ENCODE peak calls at places on chromosomes 5 and 9, in nine cellular contexts. One of them, this sample, is unnamed.

GRCh38 chr5:147699496-147700088 is 82.9 kb downstream of the JAKMIP2 start:
- DNase-seq in stimulated activated CD4-positive, alpha-beta T cell treated with anti-CD3 and anti-CD28 coated beads, Interleukin-2, amount 100 ng/mL, for 48 hours: no peak
- DNase-seq in stomach: no peak
- DNase-seq in CD4-positive, alpha-beta T cell: no peak
- DNase-seq in NCI-H2029 treated with DMSO at 0.1 percent for 48 hours: no peak
- DNase-seq in HepG2: no peak
- DNase-seq in H1: no peak
- DNase-seq in substantia nigra: no peak
- DNase-seq in progenitor cell of endocrine pancreas: no peak
- DNase-seq in this sample: no peak

GRCh38 chr9:22079873-22080341 is 70.8 kb upstream of the CDKN2B start:
- DNase-seq in stimulated activated CD4-positive, alpha-beta T cell treated with anti-CD3 and anti-CD28 coated beads, Interleukin-2, amount 100 ng/mL, for 48 hours: peak; percentile 35
- DNase-seq in stomach: no peak
- DNase-seq in CD4-positive, alpha-beta T cell: peak; percentile 21
- DNase-seq in NCI-H2029 treated with DMSO at 0.1 percent for 48 hours: no peak
- DNase-seq in HepG2: no peak
- DNase-seq in H1: no peak
- DNase-seq in substantia nigra: no peak
- DNase-seq in progenitor cell of endocrine pancreas: no peak
- DNase-seq in this sample: no peak

GRCh38 chr5:11683666-11684065 is 220.6 kb downstream of the CTNND2 start:
- DNase-seq in stimulated activated CD4-positive, alpha-beta T cell treated with anti-CD3 and anti-CD28 coated beads, Interleukin-2, amount 100 ng/mL, for 48 hours: no peak
- DNase-seq in stomach: no peak
- DNase-seq in CD4-positive, alpha-beta T cell: no peak
- DNase-seq in NCI-H2029 treated with DMSO at 0.1 percent for 48 hours: no peak
- DNase-seq in HepG2: no peak
- DNase-seq in H1: no peak
- DNase-seq in substantia nigra: no peak
- DNase-seq in progenitor cell of endocrine pancreas: no peak
- DNase-seq in this sample: no peak

GRCh38 chr5:53364098-53364497 is 116.3 kb upstream of the FST start:
- DNase-seq in stimulated activated CD4-positive, alpha-beta T cell treated with anti-CD3 and anti-CD28 coated beads, Interleukin-2, amount 100 ng/mL, for 48 hours: no peak
- DNase-seq in stomach: no peak
- DNase-seq in CD4-positive, alpha-beta T cell: no peak
- DNase-seq in NCI-H2029 treated with DMSO at 0.1 percent for 48 hours: no peak
- DNase-seq in HepG2: no peak
- DNase-seq in H1: no peak
- DNase-seq in substantia nigra: no peak
- DNase-seq in progenitor cell of endocrine pancreas: no peak
- DNase-seq in this sample: no peak

GRCh38 chr5:39076757-39077475 is 2.7 kb upstream of the RICTOR start:
- DNase-seq in stimulated activated CD4-positive, alpha-beta T cell treated with anti-CD3 and anti-CD28 coated beads, Interleukin-2, amount 100 ng/mL, for 48 hours: no peak
- DNase-seq in stomach: no peak
- DNase-seq in CD4-positive, alpha-beta T cell: no peak
- DNase-seq in NCI-H2029 treated with DMSO at 0.1 percent for 48 hours: no peak
- DNase-seq in HepG2: no peak
- DNase-seq in H1: no peak
- DNase-seq in substantia nigra: no peak
- DNase-seq in progenitor cell of endocrine pancreas: no peak
- DNase-seq in this sample: no peak

GRCh38 chr5:83450183-83450839 is 21.2 kb upstream of the VCAN start:
- DNase-seq in stimulated activated CD4-positive, alpha-beta T cell treated with anti-CD3 and anti-CD28 coated beads, Interleukin-2, amount 100 ng/mL, for 48 hours: no peak
- DNase-seq in stomach: no peak
- DNase-seq in CD4-positive, alpha-beta T cell: no peak
- DNase-seq in NCI-H2029 treated with DMSO at 0.1 percent for 48 hours: no peak
- DNase-seq in HepG2: no peak
- DNase-seq in H1: no peak
- DNase-seq in substantia nigra: no peak
- DNase-seq in progenitor cell of endocrine pancreas: no peak
- DNase-seq in this sample: no peak

GRCh38 chr5:73989956-73990355 is 364.0 kb downstream of the ARHGEF28 start:
- DNase-seq in stimulated activated CD4-positive, alpha-beta T cell treated with anti-CD3 and anti-CD28 coated beads, Interleukin-2, amount 100 ng/mL, for 48 hours: no peak
- DNase-seq in stomach: no peak
- DNase-seq in CD4-positive, alpha-beta T cell: no peak
- DNase-seq in NCI-H2029 treated with DMSO at 0.1 percent for 48 hours: no peak
- DNase-seq in HepG2: no peak
- DNase-seq in H1: no peak
- DNase-seq in substantia nigra: no peak
- DNase-seq in progenitor cell of endocrine pancreas: no peak
- DNase-seq in this sample: no peak

GRCh38 chr5:112186401-112186990 is 232.6 kb downstream of the EPB41L4A start:
- DNase-seq in stimulated activated CD4-positive, alpha-beta T cell treated with anti-CD3 and anti-CD28 coated beads, Interleukin-2, amount 100 ng/mL, for 48 hours: no peak
- DNase-seq in stomach: no peak
- DNase-seq in CD4-positive, alpha-beta T cell: no peak
- DNase-seq in NCI-H2029 treated with DMSO at 0.1 percent for 48 hours: no peak
- DNase-seq in HepG2: peak; percentile 35
- DNase-seq in H1: no peak
- DNase-seq in substantia nigra: no peak
- DNase-seq in progenitor cell of endocrine pancreas: no peak
- DNase-seq in this sample: peak; percentile 1

GRCh38 chr5:141121563-141121962 is at the start of gene PCDHB4:
- DNase-seq in stimulated activated CD4-positive, alpha-beta T cell treated with anti-CD3 and anti-CD28 coated beads, Interleukin-2, amount 100 ng/mL, for 48 hours: no peak
- DNase-seq in stomach: no peak
- DNase-seq in CD4-positive, alpha-beta T cell: no peak
- DNase-seq in NCI-H2029 treated with DMSO at 0.1 percent for 48 hours: peak; percentile 37
- DNase-seq in HepG2: peak; percentile 5
- DNase-seq in H1: no peak
- DNase-seq in substantia nigra: no peak
- DNase-seq in progenitor cell of endocrine pancreas: no peak
- DNase-seq in this sample: no peak

GRCh38 chr5:68285857-68286611 is 70.5 kb downstream of the PIK3R1 start:
- DNase-seq in stimulated activated CD4-positive, alpha-beta T cell treated with anti-CD3 and anti-CD28 coated beads, Interleukin-2, amount 100 ng/mL, for 48 hours: no peak
- DNase-seq in stomach: no peak
- DNase-seq in CD4-positive, alpha-beta T cell: no peak
- DNase-seq in NCI-H2029 treated with DMSO at 0.1 percent for 48 hours: peak; percentile 65
- DNase-seq in HepG2: peak; percentile 40
- DNase-seq in H1: no peak
- DNase-seq in substantia nigra: no peak
- DNase-seq in progenitor cell of endocrine pancreas: no peak
- DNase-seq in this sample: peak; percentile 23

GRCh38 chr5:151104795-151105194 is 24.0 kb upstream of the TNIP1 start:
- DNase-seq in stimulated activated CD4-positive, alpha-beta T cell treated with anti-CD3 and anti-CD28 coated beads, Interleukin-2, amount 100 ng/mL, for 48 hours: no peak
- DNase-seq in stomach: no peak
- DNase-seq in CD4-positive, alpha-beta T cell: no peak
- DNase-seq in NCI-H2029 treated with DMSO at 0.1 percent for 48 hours: no peak
- DNase-seq in HepG2: peak; percentile 33
- DNase-seq in H1: no peak
- DNase-seq in substantia nigra: no peak
- DNase-seq in progenitor cell of endocrine pancreas: no peak
- DNase-seq in this sample: no peak

GRCh38 chr5:67165524-67166459 is 30.8 kb downstream of the CD180 start:
- DNase-seq in stimulated activated CD4-positive, alpha-beta T cell treated with anti-CD3 and anti-CD28 coated beads, Interleukin-2, amount 100 ng/mL, for 48 hours: peak; percentile 76
- DNase-seq in stomach: peak; percentile 89
- DNase-seq in CD4-positive, alpha-beta T cell: peak; percentile 80
- DNase-seq in NCI-H2029 treated with DMSO at 0.1 percent for 48 hours: peak; percentile 39
- DNase-seq in HepG2: no peak
- DNase-seq in H1: peak; percentile 89
- DNase-seq in substantia nigra: peak; percentile 83
- DNase-seq in progenitor cell of endocrine pancreas: peak; percentile 63
- DNase-seq in this sample: no peak

GRCh38 chr9:99040911-99041582 is 63.9 kb upstream of the TGFBR1 start:
- DNase-seq in stimulated activated CD4-positive, alpha-beta T cell treated with anti-CD3 and anti-CD28 coated beads, Interleukin-2, amount 100 ng/mL, for 48 hours: no peak
- DNase-seq in stomach: no peak
- DNase-seq in CD4-positive, alpha-beta T cell: no peak
- DNase-seq in NCI-H2029 treated with DMSO at 0.1 percent for 48 hours: no peak
- DNase-seq in HepG2: no peak
- DNase-seq in H1: no peak
- DNase-seq in substantia nigra: no peak
- DNase-seq in progenitor cell of endocrine pancreas: no peak
- DNase-seq in this sample: peak; percentile 21

GRCh38 chr9:18855636-18856035 is 177.4 kb downstream of the SAXO1 start:
- DNase-seq in stimulated activated CD4-positive, alpha-beta T cell treated with anti-CD3 and anti-CD28 coated beads, Interleukin-2, amount 100 ng/mL, for 48 hours: no peak
- DNase-seq in stomach: peak; percentile 82
- DNase-seq in CD4-positive, alpha-beta T cell: no peak
- DNase-seq in NCI-H2029 treated with DMSO at 0.1 percent for 48 hours: no peak
- DNase-seq in HepG2: no peak
- DNase-seq in H1: no peak
- DNase-seq in substantia nigra: no peak
- DNase-seq in progenitor cell of endocrine pancreas: no peak
- DNase-seq in this sample: no peak

GRCh38 chr5:90440644-90441043 is 31.1 kb upstream of the CETN3 start:
- DNase-seq in stimulated activated CD4-positive, alpha-beta T cell treated with anti-CD3 and anti-CD28 coated beads, Interleukin-2, amount 100 ng/mL, for 48 hours: no peak
- DNase-seq in stomach: no peak
- DNase-seq in CD4-positive, alpha-beta T cell: no peak
- DNase-seq in NCI-H2029 treated with DMSO at 0.1 percent for 48 hours: no peak
- DNase-seq in HepG2: no peak
- DNase-seq in H1: no peak
- DNase-seq in substantia nigra: no peak
- DNase-seq in progenitor cell of endocrine pancreas: no peak
- DNase-seq in this sample: no peak

GRCh38 chr5:143143973-143144372 is 259.5 kb downstream of the NR3C1 start:
- DNase-seq in stimulated activated CD4-positive, alpha-beta T cell treated with anti-CD3 and anti-CD28 coated beads, Interleukin-2, amount 100 ng/mL, for 48 hours: no peak
- DNase-seq in stomach: no peak
- DNase-seq in CD4-positive, alpha-beta T cell: no peak
- DNase-seq in NCI-H2029 treated with DMSO at 0.1 percent for 48 hours: no peak
- DNase-seq in HepG2: no peak
- DNase-seq in H1: no peak
- DNase-seq in substantia nigra: no peak
- DNase-seq in progenitor cell of endocrine pancreas: no peak
- DNase-seq in this sample: no peak

GRCh38 chr5:176446884-176447537 is 1.2 kb upstream of the FAF2 start:
- DNase-seq in stimulated activated CD4-positive, alpha-beta T cell treated with anti-CD3 and anti-CD28 coated beads, Interleukin-2, amount 100 ng/mL, for 48 hours: no peak
- DNase-seq in stomach: no peak
- DNase-seq in CD4-positive, alpha-beta T cell: no peak
- DNase-seq in NCI-H2029 treated with DMSO at 0.1 percent for 48 hours: no peak
- DNase-seq in HepG2: no peak
- DNase-seq in H1: no peak
- DNase-seq in substantia nigra: no peak
- DNase-seq in progenitor cell of endocrine pancreas: peak; percentile 14
- DNase-seq in this sample: no peak

GRCh38 chr9:108844856-108845255 is 10.9 kb downstream of the ACTL7B start:
- DNase-seq in stimulated activated CD4-positive, alpha-beta T cell treated with anti-CD3 and anti-CD28 coated beads, Interleukin-2, amount 100 ng/mL, for 48 hours: no peak
- DNase-seq in stomach: no peak
- DNase-seq in CD4-positive, alpha-beta T cell: no peak
- DNase-seq in NCI-H2029 treated with DMSO at 0.1 percent for 48 hours: no peak
- DNase-seq in HepG2: no peak
- DNase-seq in H1: no peak
- DNase-seq in substantia nigra: no peak
- DNase-seq in progenitor cell of endocrine pancreas: no peak
- DNase-seq in this sample: no peak

GRCh38 chr5:135596788-135597187 is 18.0 kb upstream of the CXCL14 start:
- DNase-seq in stimulated activated CD4-positive, alpha-beta T cell treated with anti-CD3 and anti-CD28 coated beads, Interleukin-2, amount 100 ng/mL, for 48 hours: no peak
- DNase-seq in stomach: no peak
- DNase-seq in CD4-positive, alpha-beta T cell: no peak
- DNase-seq in NCI-H2029 treated with DMSO at 0.1 percent for 48 hours: no peak
- DNase-seq in HepG2: no peak
- DNase-seq in H1: peak; percentile 8
- DNase-seq in substantia nigra: no peak
- DNase-seq in progenitor cell of endocrine pancreas: no peak
- DNase-seq in this sample: no peak

GRCh38 chr5:120808606-120809005 is 344.5 kb downstream of the PRR16 start:
- DNase-seq in stimulated activated CD4-positive, alpha-beta T cell treated with anti-CD3 and anti-CD28 coated beads, Interleukin-2, amount 100 ng/mL, for 48 hours: no peak
- DNase-seq in stomach: no peak
- DNase-seq in CD4-positive, alpha-beta T cell: no peak
- DNase-seq in NCI-H2029 treated with DMSO at 0.1 percent for 48 hours: no peak
- DNase-seq in HepG2: no peak
- DNase-seq in H1: no peak
- DNase-seq in substantia nigra: no peak
- DNase-seq in progenitor cell of endocrine pancreas: no peak
- DNase-seq in this sample: no peak

GRCh38 chr5:50709471-50709870 is 43.0 kb downstream of the PARP8 start:
- DNase-seq in stimulated activated CD4-positive, alpha-beta T cell treated with anti-CD3 and anti-CD28 coated beads, Interleukin-2, amount 100 ng/mL, for 48 hours: no peak
- DNase-seq in stomach: no peak
- DNase-seq in CD4-positive, alpha-beta T cell: no peak
- DNase-seq in NCI-H2029 treated with DMSO at 0.1 percent for 48 hours: no peak
- DNase-seq in HepG2: no peak
- DNase-seq in H1: no peak
- DNase-seq in substantia nigra: no peak
- DNase-seq in progenitor cell of endocrine pancreas: no peak
- DNase-seq in this sample: no peak

GRCh38 chr5:132262882-132263547 is 5.5 kb downstream of the PDLIM4 start:
- DNase-seq in stimulated activated CD4-positive, alpha-beta T cell treated with anti-CD3 and anti-CD28 coated beads, Interleukin-2, amount 100 ng/mL, for 48 hours: no peak
- DNase-seq in stomach: no peak
- DNase-seq in CD4-positive, alpha-beta T cell: no peak
- DNase-seq in NCI-H2029 treated with DMSO at 0.1 percent for 48 hours: no peak
- DNase-seq in HepG2: no peak
- DNase-seq in H1: peak; percentile 16
- DNase-seq in substantia nigra: no peak
- DNase-seq in progenitor cell of endocrine pancreas: no peak
- DNase-seq in this sample: no peak

GRCh38 chr5:134656690-134657089 is 8.1 kb downstream of the SEC24A start:
- DNase-seq in stimulated activated CD4-positive, alpha-beta T cell treated with anti-CD3 and anti-CD28 coated beads, Interleukin-2, amount 100 ng/mL, for 48 hours: no peak
- DNase-seq in stomach: no peak
- DNase-seq in CD4-positive, alpha-beta T cell: no peak
- DNase-seq in NCI-H2029 treated with DMSO at 0.1 percent for 48 hours: no peak
- DNase-seq in HepG2: peak; percentile 64
- DNase-seq in H1: no peak
- DNase-seq in substantia nigra: no peak
- DNase-seq in progenitor cell of endocrine pancreas: no peak
- DNase-seq in this sample: no peak

GRCh38 chr9:113803811-113804589 is 72.1 kb upstream of the ZNF618 start:
- DNase-seq in stimulated activated CD4-positive, alpha-beta T cell treated with anti-CD3 and anti-CD28 coated beads, Interleukin-2, amount 100 ng/mL, for 48 hours: no peak
- DNase-seq in stomach: no peak
- DNase-seq in CD4-positive, alpha-beta T cell: no peak
- DNase-seq in NCI-H2029 treated with DMSO at 0.1 percent for 48 hours: no peak
- DNase-seq in HepG2: no peak
- DNase-seq in H1: no peak
- DNase-seq in substantia nigra: no peak
- DNase-seq in progenitor cell of endocrine pancreas: no peak
- DNase-seq in this sample: peak; percentile 6

GRCh38 chr5:128673970-128674369 is 135.9 kb upstream of the FBN2 start:
- DNase-seq in stimulated activated CD4-positive, alpha-beta T cell treated with anti-CD3 and anti-CD28 coated beads, Interleukin-2, amount 100 ng/mL, for 48 hours: no peak
- DNase-seq in stomach: no peak
- DNase-seq in CD4-positive, alpha-beta T cell: no peak
- DNase-seq in NCI-H2029 treated with DMSO at 0.1 percent for 48 hours: no peak
- DNase-seq in HepG2: no peak
- DNase-seq in H1: no peak
- DNase-seq in substantia nigra: no peak
- DNase-seq in progenitor cell of endocrine pancreas: no peak
- DNase-seq in this sample: no peak

This sample was measured in GDM1.